ENCODE peak calls at places on chromosomes 2 and 18, in seven cellular contexts. S is NCI-H1694 treated with DMSO at 0.1 percent for 48 hours, D is MV-4-11, U is COR-L47, B is activated gamma-delta T cell, W is NCI-H2081, K is NCI-H2029. M is an unnamed sample.

GRCh38 chr2:9982248-9982647 is 30.8 kb downstream of the GRHL1 start:
- DNase-seq in K (no peak), S (no peak), B (no peak), W (no peak), D (no peak), U (no peak), M (no peak)

GRCh38 chr2:31322376-31322775 is 88.4 kb downstream of the EHD3 start:
- DNase-seq in D (no peak), S (no peak), U (no peak), K (no peak), B (no peak), W (no peak), M (no peak)

GRCh38 chr18:79068299-79068945 is 772 bp upstream of the ATP9B start:
- DNase-seq in U (no peak), W (no peak), D (peak; percentile 49), S (no peak), B (no peak), K (no peak), M (peak; percentile 19)

GRCh38 chr2:81483254-81483653 is 1178.7 kb upstream of the LRRTM1 start:
- DNase-seq in S (no peak), W (no peak), K (no peak), D (no peak), B (no peak), U (no peak), M (no peak)

GRCh38 chr2:171598713-171599319 is 76.5 kb downstream of the CYBRD1 start:
- DNase-seq in W (peak; percentile 82), D (peak; percentile 59), B (no peak), S (peak; percentile 78), K (peak; percentile 62), U (peak; percentile 73), M (peak; percentile 55)

GRCh38 chr2:12948231-12948962 is 231.7 kb downstream of the TRIB2 start:
- DNase-seq in K (no peak), S (no peak), U (no peak), D (no peak), B (no peak), W (no peak), M (no peak)

GRCh38 chr18:48036641-48037421 is 106.4 kb upstream of the SMAD2 start:
- DNase-seq in S (no peak), D (no peak), B (no peak), W (no peak), K (peak; percentile 75), U (no peak), M (no peak)

GRCh38 chr2:170643346-170643745 is 71.8 kb upstream of the SP5 start:
- DNase-seq in D (no peak), K (no peak), U (no peak), W (no peak), S (no peak), B (no peak), M (no peak)

GRCh38 chr2:130951018-130951417 is 114.3 kb downstream of the ARHGEF4 start:
- DNase-seq in W (no peak), B (no peak), K (no peak), S (no peak), D (no peak), U (no peak), M (no peak)

GRCh38 chr2:113131343-113131933 is 4.0 kb downstream of the IL1RN start:
- DNase-seq in K (no peak), U (no peak), B (no peak), W (no peak), S (no peak), D (no peak), M (no peak)

GRCh38 chr2:42385225-42385624 is 24.2 kb upstream of the COX7A2L start:
- DNase-seq in B (no peak), W (no peak), K (no peak), S (peak; percentile 49), U (no peak), D (no peak), M (no peak)

GRCh38 chr2:126884861-126885481 is 13.7 kb upstream of the TEX51 start:
- DNase-seq in K (no peak), U (no peak), B (no peak), D (no peak), W (no peak), S (no peak), M (no peak)

GRCh38 chr2:157808421-157808820 is 67.7 kb downstream of the ACVR1 start:
- DNase-seq in U (no peak), S (no peak), B (no peak), K (no peak), D (no peak), W (no peak), M (no peak)

GRCh38 chr2:208186921-208187320 is 2.9 kb downstream of the C2orf80 start:
- DNase-seq in S (no peak), B (no peak), D (no peak), W (no peak), K (no peak), U (no peak), M (no peak)

GRCh38 chr2:158969717-158970521 is 1.5 kb downstream of the TANC1 start:
- DNase-seq in U (no peak), W (no peak), K (no peak), D (no peak), S (no peak), B (no peak), M (no peak)

GRCh38 chr2:73268831-73269685 is 15.2 kb downstream of the FBXO41 start:
- DNase-seq in K (peak; percentile 70), W (peak; percentile 89), D (no peak), U (peak; percentile 84), B (peak; percentile 49), S (no peak), M (no peak)

GRCh38 chr2:118913805-118914645 is 28.0 kb upstream of the MARCO start:
- DNase-seq in W (no peak), S (no peak), K (no peak), D (peak; percentile 78), U (no peak), B (no peak), M (no peak)

GRCh38 chr2:23541453-23542334 is 156.7 kb downstream of the KLHL29 start:
- DNase-seq in B (no peak), D (no peak), S (peak; percentile 47), W (peak; percentile 63), K (no peak), U (peak; percentile 70), M (no peak)

GRCh38 chr2:130874512-130874911 is 37.8 kb downstream of the ARHGEF4 start:
- DNase-seq in K (no peak), W (no peak), B (no peak), D (no peak), S (peak; percentile 42), U (no peak), M (no peak)

GRCh38 chr2:174245065-174245464 is 3.3 kb downstream of the OLA1 start:
- DNase-seq in D (no peak), S (no peak), B (no peak), U (no peak), K (no peak), W (no peak), M (no peak)

GRCh38 chr18:9861933-9862332 is 23.8 kb upstream of the TXNDC2 start:
- DNase-seq in D (no peak), K (no peak), S (no peak), W (no peak), U (no peak), B (no peak), M (no peak)

GRCh38 chr2:241214209-241214608 is 25.7 kb downstream of the ANO7 start:
- DNase-seq in W (no peak), K (no peak), S (no peak), D (no peak), B (no peak), U (no peak), M (no peak)

GRCh38 chr18:49345931-49346696 is 114.3 kb downstream of the DYM start:
- DNase-seq in B (no peak), K (no peak), U (no peak), S (no peak), W (no peak), D (no peak), M (no peak)